ENCODE peak calls at places on chromosomes 11 and 22, in ten cellular contexts. J is spleen, Q is transverse colon, D is suprapubic skin, G is breast epithelium, O is sigmoid colon, F is upper lobe of left lung, W is Panc1, I is GM23338, M is K562. B is an unnamed sample. For H3K4me1, the result is how much of the 10 kb centered on the place peaks cover.

GRCh38 chr11:15716550-15716949 is 601.8 kb downstream of the INSC start:
- DNase-seq in M (no peak), F (no peak), J (no peak), D (no peak), W (no peak), O (no peak), G (no peak), I (no peak), Q (no peak), B (no peak)

GRCh38 chr11:118054712-118055640 is 21.9 kb upstream of the TMPRSS4 start:
- DNase-seq in O (peak), F (no peak), J (no peak), M (no peak), I (no peak), D (peak), W (no peak), G (peak), Q (peak), B (peak)

GRCh38 chr22:26172389-26172990 is 3.2 kb downstream of the SEZ6L start:
- DNase-seq in M (peak), D (peak), G (no peak), O (no peak), W (peak), Q (peak), I (peak), F (no peak), J (no peak), B (no peak)

GRCh38 chr11:117145393-117145761 is 1.3 kb downstream of the PAFAH1B2 start:
- DNase-seq in F (no peak), M (peak), Q (peak), O (no peak), J (no peak), I (peak), D (no peak), G (no peak), W (no peak), B (no peak)

GRCh38 chr11:47616726-47617416 is 22.7 kb upstream of the C1QTNF4 start:
- DNase-seq in M (peak), I (peak), D (peak), W (peak), Q (peak), J (no peak), F (no peak), O (peak), G (no peak), B (no peak)

GRCh38 chr11:46392421-46393230 is 1.1 kb upstream of the CHRM4 start:
- DNase-seq in J (peak), G (peak), M (peak), Q (peak), F (peak), D (peak), I (peak), O (peak), W (no peak), B (peak)

GRCh38 chr11:62710001-62710345 is 2.5 kb downstream of the GNG3 start:
- DNase-seq in F (no peak), G (no peak), O (peak), Q (no peak), D (no peak), I (no peak), J (no peak), M (no peak), W (no peak), B (peak)

GRCh38 chr11:46389450-46390330 is 1.9 kb downstream of the CHRM4 start:
- DNase-seq in G (no peak), M (peak), F (peak), D (no peak), J (peak), W (no peak), O (peak), I (peak), Q (peak), B (peak)

GRCh38 chr11:19173964-19174638 is 27.7 kb downstream of the CSRP3 start:
- DNase-seq in D (no peak), Q (no peak), F (no peak), G (no peak), I (no peak), O (no peak), M (peak), J (no peak), W (no peak), B (no peak)

GRCh38 chr11:66858186-66858938 is 1.5 kb downstream of the LRFN4 start:
- DNase-seq in G (no peak), O (peak), J (peak), I (no peak), Q (no peak), F (no peak), W (no peak), M (no peak), D (no peak), B (no peak)

GRCh38 chr11:72326151-72326842 is 82.3 kb upstream of the PHOX2A start:
- DNase-seq in I (no peak), F (no peak), O (no peak), M (peak), W (no peak), Q (no peak), D (no peak), J (no peak), G (no peak), B (no peak)

GRCh38 chr22:20243545-20244249 is 24.4 kb downstream of the RTN4R start:
- DNase-seq in D (no peak), M (peak), G (peak), J (peak), F (peak), O (peak), W (no peak), Q (peak), I (peak), B (peak)

GRCh38 chr22:29202231-29203192 is 3.2 kb upstream of the EMID1 start:
- DNase-seq in J (peak), I (peak), W (no peak), M (peak), F (peak), O (no peak), G (peak), Q (peak), D (no peak), B (peak)

GRCh38 chr11:111119751-111120150 is 125.8 kb upstream of the POU2AF2 start:
- DNase-seq in I (peak), F (no peak), D (no peak), G (no peak), M (no peak), O (no peak), Q (no peak), J (no peak), W (no peak), B (no peak)

GRCh38 chr11:130527648-130528300 is 79.3 kb downstream of the ADAMTS15 start:
- DNase-seq in J (no peak), Q (no peak), M (no peak), W (no peak), O (no peak), F (no peak), D (no peak), G (no peak), I (no peak), B (no peak)

GRCh38 chr11:67054851-67055523 is 1.7 kb upstream of the RHOD start:
- DNase-seq in F (peak), J (peak), I (no peak), G (peak), Q (peak), M (peak), D (peak), W (no peak), O (no peak), B (peak)

GRCh38 chr11:12556155-12556554 is 118.1 kb upstream of the TEAD1 start:
- DNase-seq in O (no peak), Q (no peak), D (no peak), W (no peak), M (no peak), I (no peak), F (no peak), G (no peak), J (no peak), B (no peak)

GRCh38 chr11:691710-692590 is 3.1 kb downstream of the DEAF1 start:
- DNase-seq in O (no peak), I (no peak), W (no peak), J (no peak), G (no peak), Q (no peak), M (peak), F (no peak), D (no peak), B (no peak)

GRCh38 chr11:64146036-64146943 is 19.6 kb downstream of the MACROD1 start:
- DNase-seq in G (no peak), F (peak), D (no peak), W (no peak), J (peak), Q (peak), O (no peak), M (peak), I (peak), B (peak)

GRCh38 chr11:64880240-64881001 is 2.0 kb upstream of the EHD1 start:
- DNase-seq in D (no peak), W (no peak), J (peak), G (no peak), Q (no peak), I (no peak), O (no peak), F (no peak), M (no peak), B (no peak)

GRCh38 chr11:18526130-18526520 is 617 bp downstream of the TSG101 start:
- DNase-seq in F (no peak), Q (no peak), G (no peak), I (no peak), D (no peak), O (no peak), M (no peak), J (no peak), W (no peak), B (no peak)

GRCh38 chr11:6249822-6250555 is 9.6 kb upstream of the CCKBR start:
- DNase-seq in W (peak), I (no peak), J (no peak), G (no peak), M (peak), Q (peak), F (no peak), O (no peak), D (no peak), B (peak)

GRCh38 chr11:65110354-65110861 is 1.3 kb upstream of the TM7SF2 start:
- DNase-seq in G (peak), O (peak), M (peak), I (peak), W (peak), Q (peak), J (peak), F (peak), D (peak), B (peak)

GRCh38 chr11:74154621-74155281 is 16.1 kb downstream of the C2CD3 start:
- DNase-seq in O (no peak), D (no peak), W (no peak), J (no peak), Q (no peak), G (no peak), F (no peak), M (no peak), I (no peak), B (no peak)

GRCh38 chr11:62805044-62805892 is at the start of gene NXF1:
- DNase-seq in M (peak), D (peak), Q (peak), I (peak), J (peak), W (peak), F (peak), O (peak), G (peak), B (peak)

GRCh38 chr11:75355051-75355450 is 3.6 kb upstream of the ARRB1 start:
- DNase-seq in W (no peak), Q (no peak), D (no peak), O (no peak), J (peak), F (no peak), G (no peak), M (no peak), I (no peak), B (no peak)

GRCh38 chr22:20034143-20034542 is 13.2 kb downstream of the TANGO2 start:
- DNase-seq in I (no peak), G (no peak), O (no peak), D (no peak), W (no peak), Q (no peak), J (no peak), M (no peak), F (no peak), B (no peak)

GRCh38 chr22:42720263-42721044 is at the start of gene A4GALT:
- DNase-seq in O (no peak), Q (no peak), F (no peak), I (peak), M (no peak), G (no peak), D (no peak), W (no peak), J (peak), B (no peak)

GRCh38 chr11:128367573-128367972 is 219.8 kb downstream of the ETS1 start:
- DNase-seq in W (no peak), M (no peak), Q (no peak), I (no peak), F (no peak), D (no peak), G (no peak), O (no peak), J (no peak), B (no peak)

GRCh38 chr22:29726512-29727247 is 6.9 kb downstream of the CABP7 start:
- DNase-seq in Q (no peak), M (no peak), J (no peak), G (no peak), D (no peak), W (no peak), I (no peak), F (no peak), O (no peak), B (no peak)

GRCh38 chr11:124535552-124536232 is 7.8 kb downstream of the OR8B12 start:
- DNase-seq in W (no peak), G (no peak), Q (no peak), O (no peak), J (no peak), D (no peak), I (no peak), F (no peak), M (peak), B (no peak)

GRCh38 chr22:21026783-21027692 is 5.3 kb downstream of the SLC7A4 start:
- DNase-seq in F (peak), O (no peak), G (peak), W (no peak), D (no peak), I (no peak), M (no peak), J (no peak), Q (no peak), B (no peak)

GRCh38 chr11:102940714-102941588 is 14.6 kb downstream of the MMP13 start:
- DNase-seq in I (peak), W (peak), F (no peak), Q (peak), M (peak), D (no peak), G (no peak), J (no peak), O (no peak), B (peak)

GRCh38 chr11:72940417-72940816 is 126.2 kb downstream of the ATG16L2 start:
- DNase-seq in F (no peak), W (no peak), O (no peak), Q (no peak), I (no peak), D (no peak), G (no peak), J (no peak), M (no peak), B (peak)

GRCh38 chr11:115471367-115471766 is 32.8 kb downstream of the CADM1 start:
- DNase-seq in G (no peak), Q (no peak), D (no peak), W (no peak), J (no peak), I (no peak), F (peak), O (no peak), M (no peak), B (peak)

GRCh38 chr22:37803636-37804371 is 3.9 kb upstream of the GCAT start:
- DNase-seq in M (no peak), I (peak), O (no peak), W (no peak), Q (no peak), D (no peak), J (no peak), G (no peak), F (no peak), B (no peak)

GRCh38 chr22:37805878-37806277 is 1.9 kb upstream of the GCAT start:
- DNase-seq in Q (no peak), F (no peak), G (no peak), D (no peak), O (no peak), W (no peak), J (no peak), I (no peak), M (no peak), B (no peak)

GRCh38 chr22:37804502-37804885 is 3.2 kb upstream of the GCAT start:
- DNase-seq in I (peak), F (no peak), G (no peak), W (no peak), J (no peak), Q (no peak), D (no peak), M (no peak), O (no peak), B (no peak)

GRCh38 chr22:37806409-37807338 is 1.1 kb upstream of the GCAT start:
- DNase-seq in G (peak), D (no peak), F (peak), J (no peak), Q (no peak), W (no peak), I (peak), O (peak), M (peak), B (peak)

GRCh38 chr22:37804886-37805857 is 2.6 kb upstream of the GCAT start:
- DNase-seq in Q (peak), D (peak), W (no peak), J (peak), G (peak), I (peak), O (peak), F (peak), M (no peak), B (peak)
- TF ChIP-seq POLR2AphosphoS5 in Q (peak), D (peak), W (peak), J (peak), G (peak), I (peak), O (peak), F (peak), M (no peak), B (peak)

DNA sequence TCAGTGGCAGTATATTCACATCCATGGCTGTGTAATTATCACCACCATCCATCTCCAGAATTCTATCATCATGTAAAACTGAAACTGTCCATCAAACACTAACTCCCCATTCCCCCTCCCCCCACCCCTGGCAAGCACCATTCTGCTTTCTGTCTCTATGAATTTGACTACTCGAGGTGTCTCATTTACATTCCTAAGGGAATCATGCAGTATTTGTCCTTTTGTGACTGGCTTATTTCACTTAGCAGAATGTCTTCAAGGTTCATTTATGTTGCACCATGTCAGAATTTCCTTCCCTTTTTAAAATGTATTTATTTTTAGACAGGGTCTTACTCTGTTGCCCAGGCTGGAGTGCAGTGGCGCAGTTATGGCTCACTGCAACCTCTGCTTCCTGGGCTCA is 20.3 kb downstream of the DERL3 start:
- DNase-seq in F (no peak), W (no peak), D (no peak), O (no peak), I (no peak), G (no peak), Q (no peak), M (no peak), J (peak), B (no peak)
- H3K4me1 ChIP-seq in F (under half), W (under half), D (under half), O (under half), I (under half), G (under half), Q (under half), M (under half), J (under half), B (under half)

DNA sequence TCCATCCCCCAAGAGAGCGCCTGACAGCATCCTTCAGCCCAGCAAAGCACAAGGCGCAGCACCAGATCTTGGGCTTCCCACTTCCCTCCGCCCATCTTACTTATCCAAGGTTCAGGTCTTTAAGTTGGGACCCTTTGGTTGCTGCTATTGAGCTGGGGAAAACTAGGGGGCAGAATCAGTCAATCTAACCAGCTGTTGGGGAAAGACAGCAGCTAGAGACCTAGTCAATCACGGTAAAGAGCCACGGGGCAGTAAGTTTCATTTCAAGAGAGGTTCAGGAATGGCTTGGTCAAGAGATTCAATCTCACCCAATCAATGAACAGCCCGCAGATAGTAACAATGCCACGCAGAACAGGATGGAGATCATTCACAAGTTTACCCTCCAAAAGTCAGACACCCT is 1.7 kb downstream of the ABTB2 start:
- DNase-seq in G (no peak), J (no peak), W (no peak), D (no peak), F (no peak), I (peak), Q (no peak), M (no peak), O (no peak), B (no peak)
- TF ChIP-seq POLR2AphosphoS5 in G (no peak), J (no peak), W (no peak), D (no peak), F (no peak), I (no peak), Q (no peak), M (no peak), O (no peak), B (no peak)

DNA sequence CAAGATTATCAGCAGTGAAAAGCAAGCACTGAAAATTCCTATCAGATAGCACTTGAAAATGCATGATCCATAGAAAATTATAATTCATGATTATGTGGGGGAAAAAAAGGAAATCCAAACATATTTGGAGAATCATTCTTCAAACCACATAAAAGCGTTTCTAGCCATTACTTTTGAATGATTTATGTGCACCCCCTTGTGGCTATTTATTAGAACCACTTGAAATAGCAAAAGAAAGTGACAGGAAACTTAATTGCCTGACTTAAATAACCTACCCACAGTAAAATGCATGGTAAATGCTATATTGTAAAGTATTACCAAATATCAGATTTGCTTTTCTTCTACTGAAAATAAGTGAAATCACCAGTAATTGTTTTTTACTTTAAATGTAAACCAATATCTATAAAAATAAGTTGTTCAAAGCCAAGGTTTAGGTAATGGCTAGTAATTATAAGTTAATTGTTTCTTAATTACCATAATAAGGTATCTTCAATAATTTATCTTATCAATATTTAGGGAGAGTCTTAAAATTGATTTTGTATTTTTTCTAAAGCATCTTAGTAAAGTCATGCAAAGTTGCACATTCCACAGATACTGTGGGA is 168.5 kb downstream of the ARHGAP42 start:
- DNase-seq in O (no peak), M (peak), D (no peak), G (no peak), W (no peak), I (peak), Q (no peak), J (no peak), F (no peak), B (no peak)
- H3K4me1 ChIP-seq in O (under half), M (under half), D (under half), G (under half), W (under half), I (under half), Q (under half), J (under half), F (under half), B (under half)

GRCh38 chr22:49617866-49618688 is 209.6 kb downstream of the BRD1 start:
- DNase-seq in W (no peak), G (no peak), O (peak), J (peak), M (no peak), I (no peak), D (no peak), Q (no peak), F (no peak), B (no peak)

GRCh38 chr22:49619301-49619700 is 208.4 kb downstream of the BRD1 start:
- DNase-seq in O (no peak), W (no peak), D (no peak), M (no peak), I (no peak), G (no peak), Q (no peak), F (no peak), J (peak), B (no peak)

GRCh38 chr22:49617264-49617663 is 210.4 kb downstream of the BRD1 start:
- DNase-seq in O (no peak), D (no peak), W (no peak), I (no peak), G (no peak), M (no peak), Q (no peak), F (no peak), J (no peak), B (no peak)

GRCh38 chr22:49620003-49620556 is 207.6 kb downstream of the BRD1 start:
- DNase-seq in M (no peak), F (no peak), J (peak), O (no peak), W (no peak), D (no peak), G (no peak), Q (no peak), I (no peak), B (no peak)

DNA sequence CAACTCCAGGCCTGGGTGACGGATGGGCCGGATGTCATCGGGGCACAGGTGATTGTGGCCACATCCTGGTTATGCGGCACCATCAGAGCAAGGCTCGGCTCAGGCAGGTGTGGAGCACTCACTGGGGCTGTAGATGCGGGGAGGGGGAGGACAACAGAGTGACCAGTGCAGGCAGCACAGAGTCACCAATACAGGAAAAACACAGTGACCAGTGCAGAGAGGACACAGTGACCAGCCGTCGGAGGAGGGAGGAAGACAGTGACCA is 209.1 kb downstream of the BRD1 start:
- DNase-seq in W (no peak), O (peak), M (no peak), Q (no peak), J (peak), G (no peak), D (no peak), I (no peak), F (no peak), B (no peak)
- TF ChIP-seq POLR2AphosphoS5 in W (no peak), O (no peak), M (no peak), Q (no peak), J (no peak), G (no peak), D (no peak), I (no peak), F (no peak), B (no peak)

B was measured in stomach.